ENCODE peak calls at places on chromosomes 5 and 9, in seven cellular contexts. P is activated CD4-positive, alpha-beta T cell treated with anti-CD3 and anti-CD28 coated beads for 48 hours; D is ELR; X is right atrium auricular region; S is GM04504; U is T-helper 1 cell; I is GM23248. W is an unnamed sample.

GRCh38 chr9:97958812-97959511 is 21.0 kb upstream of the HEMGN start:
- DNase-seq in D (peak; percentile 80), P (peak; percentile 9), U (no peak), X (no peak), S (no peak), I (peak; percentile 80), W (no peak)

GRCh38 chr9:4923580-4924544 is 61.2 kb upstream of the JAK2 start:
- DNase-seq in I (peak; percentile 51), U (no peak), X (no peak), P (no peak), S (no peak), D (peak; percentile 55), W (no peak)

GRCh38 chr5:66143473-66144073 is 527 bp upstream of the SREK1 start:
- DNase-seq in S (no peak), I (no peak), P (no peak), U (no peak), X (no peak), D (no peak), W (no peak)

GRCh38 chr9:135592331-135592590 is 30.7 kb downstream of the PAEP start:
- DNase-seq in I (no peak), S (no peak), P (no peak), D (no peak), X (no peak), U (no peak), W (no peak)

GRCh38 chr9:95090871-95091573 is 226.5 kb downstream of the FANCC start:
- DNase-seq in D (no peak), S (no peak), P (no peak), X (no peak), U (no peak), I (no peak), W (no peak)

GRCh38 chr9:87535817-87536539 is 38.3 kb downstream of the DAPK1 start:
- DNase-seq in D (no peak), U (no peak), S (no peak), I (no peak), X (no peak), P (peak; percentile 52), W (no peak)

GRCh38 chr5:1743769-1744085 is 55.9 kb downstream of the MRPL36 start:
- DNase-seq in D (no peak), U (no peak), X (no peak), P (no peak), S (no peak), I (no peak), W (no peak)

GRCh38 chr5:123785160-123786001 is 273.4 kb downstream of the CSNK1G3 start:
- DNase-seq in S (peak; percentile 46), D (peak; percentile 13), X (no peak), I (peak; percentile 64), U (no peak), P (no peak), W (peak; percentile 72)

GRCh38 chr5:136073714-136074113 is 44.9 kb downstream of the TGFBI start:
- DNase-seq in D (no peak), S (no peak), X (no peak), U (no peak), I (peak; percentile 8), P (no peak), W (no peak)

GRCh38 chr9:104905153-104905901 is 22.6 kb downstream of the ABCA1 start:
- DNase-seq in X (no peak), D (no peak), I (peak; percentile 56), P (no peak), S (no peak), U (no peak), W (no peak)

GRCh38 chr9:128390150-128390812 is 19.1 kb downstream of the URM1 start:
- DNase-seq in P (no peak), D (no peak), X (no peak), S (no peak), I (no peak), U (no peak), W (no peak)

GRCh38 chr5:94745786-94746730 is 127.6 kb downstream of the SLF1 start:
- DNase-seq in U (no peak), P (no peak), D (peak; percentile 76), S (no peak), X (no peak), I (peak; percentile 71), W (peak; percentile 31)

GRCh38 chr5:54832066-54832465 is 153.3 kb downstream of the ESM1 start:
- DNase-seq in D (no peak), P (no peak), X (no peak), S (peak; percentile 57), U (no peak), I (peak; percentile 20), W (no peak)

GRCh38 chr9:91778031-91778430 is 172.0 kb downstream of the ROR2 start:
- DNase-seq in P (no peak), X (no peak), I (peak; percentile 60), D (no peak), S (no peak), U (no peak), W (no peak)

GRCh38 chr5:73640861-73641320 is 14.9 kb downstream of the ARHGEF28 start:
- DNase-seq in X (no peak), S (no peak), U (no peak), P (no peak), I (peak; percentile 31), D (peak; percentile 39), W (peak; percentile 41)

GRCh38 chr5:124655211-124655880 is 91.1 kb downstream of the ZNF608 start:
- DNase-seq in P (no peak), D (peak; percentile 58), X (no peak), I (peak; percentile 47), U (no peak), S (peak; percentile 50), W (no peak)

GRCh38 chr5:109354761-109355160 is 55.0 kb downstream of the PJA2 start:
- DNase-seq in D (no peak), S (no peak), U (no peak), I (no peak), P (no peak), X (no peak), W (no peak)

GRCh38 chr5:170809551-170809950 is 26.0 kb downstream of the GABRP start:
- DNase-seq in S (peak; percentile 15), I (peak; percentile 71), D (peak; percentile 81), X (no peak), U (no peak), P (no peak), W (peak; percentile 42)

GRCh38 chr9:136454026-136454796 is 14.6 kb upstream of the INPP5E start:
- DNase-seq in I (no peak), U (no peak), P (no peak), X (no peak), S (no peak), D (no peak), W (no peak)

GRCh38 chr5:111755264-111755941 is 1.6 kb downstream of the NREP start:
- DNase-seq in P (no peak), I (peak; percentile 25), X (no peak), D (no peak), S (no peak), U (no peak), W (no peak)

GRCh38 chr5:44389410-44389879 is at the start of gene FGF10:
- DNase-seq in X (no peak), I (peak; percentile 37), S (no peak), D (no peak), U (no peak), P (no peak), W (no peak)

GRCh38 chr9:114889802-114890224 is 40.6 kb downstream of the TNFSF8 start:
- DNase-seq in S (no peak), D (no peak), U (no peak), I (peak; percentile 16), X (no peak), P (peak; percentile 54), W (no peak)

GRCh38 chr5:68433921-68434879 is 218.6 kb downstream of the PIK3R1 start:
- DNase-seq in U (peak; percentile 84), D (peak; percentile 99), P (peak; percentile 97), X (peak; percentile 93), S (peak; percentile 98), I (peak; percentile 99), W (peak; percentile 98)

GRCh38 chr9:119963798-119964372 is 594.6 kb upstream of the BRINP1 start:
- DNase-seq in I (peak; percentile 95), U (no peak), X (no peak), D (peak; percentile 80), S (peak; percentile 85), P (no peak), W (peak; percentile 84)

GRCh38 chr9:134848504-134848903 is 32.1 kb upstream of the FCN2 start:
- DNase-seq in I (no peak), S (no peak), X (no peak), D (no peak), P (no peak), U (no peak), W (no peak)

GRCh38 chr9:119556129-119556875 is 187.1 kb upstream of the BRINP1 start:
- DNase-seq in I (peak; percentile 83), U (no peak), S (peak; percentile 25), D (peak; percentile 42), P (peak; percentile 73), X (peak; percentile 87), W (peak; percentile 20)